ENCODE peak calls at places on chromosome X, in six cellular contexts. One of them, this sample, is unnamed. For H3K36me3, the result is how much of the 10 kb centered on the place peaks cover.

GRCh38 chrX:41445171-41445570 is 2.0 kb upstream of the NYX start:
- DNase-seq in breast epithelium: no peak
- DNase-seq in body of pancreas: no peak
- DNase-seq in right lobe of liver: no peak
- DNase-seq in heart left ventricle: no peak
- DNase-seq in suprapubic skin: no peak
- DNase-seq in this sample: no peak

GRCh38 chrX:57951666-57952319 is 41.5 kb upstream of the ZXDA start:
- DNase-seq in heart left ventricle: peak
- DNase-seq in breast epithelium: peak
- DNase-seq in right lobe of liver: no peak
- DNase-seq in body of pancreas: no peak
- DNase-seq in suprapubic skin: peak
- DNase-seq in this sample: peak

GRCh38 chrX:47846070-47846469 is 9.4 kb downstream of the ZNF81 start:
- DNase-seq in heart left ventricle: peak
- DNase-seq in right lobe of liver: no peak
- DNase-seq in suprapubic skin: no peak
- DNase-seq in body of pancreas: no peak
- DNase-seq in breast epithelium: no peak
- DNase-seq in this sample: no peak

GRCh38 chrX:151981129-151981528 is 6.7 kb upstream of the GABRE start:
- DNase-seq in suprapubic skin: no peak
- DNase-seq in body of pancreas: no peak
- DNase-seq in heart left ventricle: no peak
- DNase-seq in breast epithelium: no peak
- DNase-seq in right lobe of liver: no peak
- DNase-seq in this sample: no peak

GRCh38 chrX:138128025-138128671 is 562.2 kb downstream of the ZIC3 start:
- DNase-seq in heart left ventricle: no peak
- DNase-seq in breast epithelium: no peak
- DNase-seq in suprapubic skin: no peak
- DNase-seq in body of pancreas: peak
- DNase-seq in right lobe of liver: no peak
- DNase-seq in this sample: no peak

GRCh38 chrX:44422631-44423030 is 79.2 kb upstream of the EFHC2 start:
- DNase-seq in suprapubic skin: no peak
- DNase-seq in breast epithelium: no peak
- DNase-seq in body of pancreas: no peak
- DNase-seq in heart left ventricle: no peak
- DNase-seq in right lobe of liver: no peak
- DNase-seq in this sample: no peak

GRCh38 chrX:149060921-149061320 is 444.2 kb downstream of the IDS start:
- DNase-seq in suprapubic skin: no peak
- DNase-seq in right lobe of liver: no peak
- DNase-seq in body of pancreas: no peak
- DNase-seq in heart left ventricle: no peak
- DNase-seq in breast epithelium: no peak
- DNase-seq in this sample: no peak

GRCh38 chrX:151098996-151099395 is 77.4 kb upstream of the GPR50 start:
- DNase-seq in heart left ventricle: no peak
- DNase-seq in body of pancreas: no peak
- DNase-seq in suprapubic skin: no peak
- DNase-seq in right lobe of liver: no peak
- DNase-seq in breast epithelium: no peak
- DNase-seq in this sample: no peak

GRCh38 chrX:100491174-100491573 is 81.1 kb upstream of the PCDH19 start:
- DNase-seq in breast epithelium: no peak
- DNase-seq in body of pancreas: no peak
- DNase-seq in suprapubic skin: no peak
- DNase-seq in right lobe of liver: no peak
- DNase-seq in heart left ventricle: no peak
- DNase-seq in this sample: no peak

GRCh38 chrX:50081282-50081955 is 119.4 kb downstream of the AKAP4 start:
- DNase-seq in suprapubic skin: no peak
- DNase-seq in body of pancreas: peak
- DNase-seq in right lobe of liver: peak
- DNase-seq in breast epithelium: no peak
- DNase-seq in heart left ventricle: peak
- DNase-seq in this sample: no peak
- TF ChIP-seq CTCF in suprapubic skin: no peak
- TF ChIP-seq CTCF in body of pancreas: no peak
- TF ChIP-seq CTCF in right lobe of liver: peak
- TF ChIP-seq CTCF in breast epithelium: no peak
- TF ChIP-seq CTCF in heart left ventricle: peak
- TF ChIP-seq CTCF in this sample: no peak

GRCh38 chrX:23704673-23705206 is 37.4 kb downstream of the PRDX4 start:
- DNase-seq in breast epithelium: no peak
- DNase-seq in heart left ventricle: no peak
- DNase-seq in suprapubic skin: no peak
- DNase-seq in body of pancreas: no peak
- DNase-seq in right lobe of liver: no peak
- DNase-seq in this sample: no peak
- H3K36me3 ChIP-seq in breast epithelium: under half
- H3K36me3 ChIP-seq in heart left ventricle: half or more
- H3K36me3 ChIP-seq in suprapubic skin: under half
- H3K36me3 ChIP-seq in body of pancreas: under half
- H3K36me3 ChIP-seq in right lobe of liver: under half
- H3K36me3 ChIP-seq in this sample: half or more

GRCh38 chrX:153794018-153794896 is at the start of the genes IDH3G and SSR4:
- DNase-seq in right lobe of liver: peak
- DNase-seq in heart left ventricle: peak
- DNase-seq in breast epithelium: peak
- DNase-seq in body of pancreas: peak
- DNase-seq in suprapubic skin: peak
- DNase-seq in this sample: peak
- TF ChIP-seq POLR2A in right lobe of liver: peak
- TF ChIP-seq POLR2A in heart left ventricle: no peak
- TF ChIP-seq POLR2A in breast epithelium: no peak
- TF ChIP-seq POLR2A in body of pancreas: peak
- TF ChIP-seq POLR2A in suprapubic skin: peak
- TF ChIP-seq POLR2A in this sample: no peak

DNA sequence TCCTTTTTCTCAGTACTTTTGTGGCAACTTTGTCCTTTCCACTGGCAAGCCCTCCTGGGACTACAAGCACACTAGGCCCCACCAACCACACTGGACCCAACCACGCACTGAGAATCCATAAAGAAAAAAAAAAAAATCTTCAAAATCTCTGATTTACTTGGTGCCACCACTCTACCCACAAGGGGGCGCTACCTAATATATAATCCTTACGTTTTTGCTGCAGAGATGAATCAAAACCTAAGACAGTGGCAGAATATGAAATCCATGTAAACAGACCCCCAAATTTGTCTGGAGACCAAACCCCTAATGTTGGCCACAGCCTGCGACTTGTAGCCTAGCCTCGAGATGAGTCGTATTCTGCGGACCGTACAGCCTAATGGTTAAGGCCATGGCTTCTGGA is 63.5 kb upstream of the ARHGAP36 start:
- DNase-seq in heart left ventricle: no peak
- DNase-seq in body of pancreas: no peak
- DNase-seq in right lobe of liver: no peak
- DNase-seq in breast epithelium: no peak
- DNase-seq in suprapubic skin: no peak
- DNase-seq in this sample: no peak
- TF ChIP-seq CTCF in heart left ventricle: peak
- TF ChIP-seq CTCF in body of pancreas: peak
- TF ChIP-seq CTCF in right lobe of liver: peak
- TF ChIP-seq CTCF in breast epithelium: no peak
- TF ChIP-seq CTCF in suprapubic skin: no peak
- TF ChIP-seq CTCF in this sample: no peak

DNA sequence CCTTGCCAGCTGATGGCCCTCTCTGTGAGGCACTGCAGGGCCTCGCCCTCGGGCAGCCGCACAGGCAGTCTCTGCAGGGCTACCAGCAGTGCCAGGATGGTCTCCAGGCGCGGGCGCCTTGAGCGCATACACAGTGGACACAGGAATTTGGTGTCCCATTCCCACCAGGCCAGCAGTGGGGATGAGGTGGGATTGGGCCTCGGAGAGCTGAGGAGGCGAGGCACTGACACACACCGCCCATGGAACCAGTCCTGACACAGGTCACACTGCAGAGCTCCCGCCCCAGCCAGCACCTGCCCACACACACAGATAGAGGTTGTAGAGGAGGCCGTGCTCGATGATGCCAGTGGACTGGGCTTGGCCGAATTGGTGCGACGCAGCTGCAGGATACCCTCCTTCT is 30.7 kb downstream of the KDM5C start:
- DNase-seq in heart left ventricle: no peak
- DNase-seq in right lobe of liver: no peak
- DNase-seq in suprapubic skin: no peak
- DNase-seq in body of pancreas: no peak
- DNase-seq in breast epithelium: no peak
- DNase-seq in this sample: no peak
- H3K36me3 ChIP-seq in heart left ventricle: half or more
- H3K36me3 ChIP-seq in right lobe of liver: half or more
- H3K36me3 ChIP-seq in suprapubic skin: half or more
- H3K36me3 ChIP-seq in body of pancreas: under half
- H3K36me3 ChIP-seq in breast epithelium: half or more
- H3K36me3 ChIP-seq in this sample: under half

DNA sequence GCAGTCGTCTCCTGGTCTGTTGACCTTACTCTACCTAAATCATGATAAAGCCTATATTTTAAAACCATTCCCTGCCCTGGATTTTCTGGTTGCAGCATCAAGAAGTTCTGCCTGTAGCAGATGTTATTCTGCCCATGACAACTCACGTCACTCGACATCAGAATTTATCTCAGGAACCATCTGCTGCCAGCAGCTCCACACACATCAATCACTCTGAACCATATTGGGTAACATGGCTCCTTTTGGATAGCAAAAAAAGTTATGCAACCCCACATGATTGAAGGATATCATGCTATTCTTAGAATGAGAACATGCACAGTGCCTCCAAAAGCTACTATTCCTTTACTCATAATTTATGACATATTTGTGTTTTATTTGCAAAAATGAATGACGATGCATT is 341.4 kb downstream of the DHRSX start:
- DNase-seq in body of pancreas: no peak
- DNase-seq in right lobe of liver: no peak
- DNase-seq in heart left ventricle: no peak
- DNase-seq in breast epithelium: no peak
- DNase-seq in suprapubic skin: no peak
- DNase-seq in this sample: no peak
- TF ChIP-seq POLR2A in body of pancreas: no peak
- TF ChIP-seq POLR2A in right lobe of liver: no peak
- TF ChIP-seq POLR2A in heart left ventricle: no peak
- TF ChIP-seq POLR2A in breast epithelium: no peak
- TF ChIP-seq POLR2A in suprapubic skin: no peak
- TF ChIP-seq POLR2A in this sample: no peak